ENCODE peak calls at places on chromosomes 13 and 19, in six cellular contexts. E is mucosa of descending colon; K is activated CD8-positive, alpha-beta memory T cell treated with anti-CD3 and anti-CD28 coated beads for 48 hours; J is left ventricle myocardium superior; N is left lung; P is WTC11. X is an unnamed sample.

GRCh38 chr19:15259900-15260299 is 27.7 kb upstream of the EPHX3 start:
- DNase-seq in P (no peak), E (no peak), K (no peak), J (no peak), N (peak), X (no peak)

GRCh38 chr13:99297330-99297729 is 9.9 kb downstream of the GPR183 start:
- DNase-seq in E (no peak), K (no peak), P (no peak), J (no peak), N (no peak), X (no peak)

GRCh38 chr13:98476538-98476966 is 100.4 kb downstream of the STK24 start:
- DNase-seq in P (no peak), N (peak), J (peak), E (peak), K (peak), X (peak)

GRCh38 chr19:54030895-54031586 is 32.7 kb downstream of the VSTM1 start:
- DNase-seq in P (no peak), N (no peak), E (no peak), J (no peak), K (no peak), X (no peak)

GRCh38 chr13:51818771-51819511 is 15.0 kb upstream of the DHRS12 start:
- DNase-seq in K (no peak), N (no peak), E (no peak), J (no peak), P (no peak), X (peak)

GRCh38 chr19:2083174-2083854 is 12.8 kb downstream of the MOB3A start:
- DNase-seq in N (peak), E (no peak), J (no peak), P (no peak), K (no peak), X (no peak)

GRCh38 chr13:31409678-31410356 is 210.0 kb downstream of the B3GLCT start:
- DNase-seq in K (no peak), N (no peak), J (no peak), E (no peak), P (no peak), X (no peak)

GRCh38 chr19:40512473-40513344 is 45.9 kb downstream of the SPTBN4 start:
- DNase-seq in N (no peak), J (peak), P (peak), E (no peak), K (no peak), X (no peak)

GRCh38 chr19:49333426-49334288 is 1.5 kb upstream of the CD37 start:
- DNase-seq in N (peak), J (peak), P (no peak), K (no peak), E (peak), X (no peak)

GRCh38 chr13:36297600-36298338 is at the start of gene CCDC169:
- DNase-seq in E (peak), N (peak), J (peak), K (peak), P (peak), X (peak)

GRCh38 chr13:40194204-40194806 is 472.1 kb downstream of the FOXO1 start:
- DNase-seq in P (no peak), E (no peak), J (no peak), K (no peak), N (no peak), X (no peak)

GRCh38 chr19:51227324-51227723 is 2.4 kb downstream of the CD33 start:
- DNase-seq in N (no peak), E (no peak), J (no peak), P (no peak), K (no peak), X (no peak)

GRCh38 chr19:30669329-30670010 is 297.3 kb downstream of the ZNF536 start:
- DNase-seq in J (peak), N (peak), P (peak), K (peak), E (peak), X (peak)

GRCh38 chr13:102847272-102848234 is 1.7 kb downstream of the ERCC5 start:
- DNase-seq in P (no peak), J (no peak), E (no peak), N (no peak), K (no peak), X (no peak)

GRCh38 chr19:2982983-2983350 is 5.6 kb downstream of the TLE6 start:
- DNase-seq in N (no peak), P (no peak), J (peak), E (peak), K (no peak), X (peak)

GRCh38 chr13:51726446-51727185 is 77.3 kb downstream of the DHRS12 start:
- DNase-seq in K (no peak), P (no peak), E (no peak), N (no peak), J (no peak), X (no peak)

GRCh38 chr13:51147732-51148131 is 36.7 kb upstream of the C13orf42 start:
- DNase-seq in K (no peak), E (no peak), P (no peak), N (no peak), J (no peak), X (no peak)

GRCh38 chr13:73945871-73946270 is 188.3 kb downstream of the KLF12 start:
- DNase-seq in J (peak), K (no peak), N (no peak), E (no peak), P (no peak), X (no peak)

GRCh38 chr19:38920529-38921419 is 8.8 kb upstream of the CCER2 start:
- DNase-seq in E (no peak), P (no peak), K (no peak), J (no peak), N (no peak), X (no peak)

GRCh38 chr13:52419080-52419479 is 13.1 kb upstream of the THSD1 start:
- DNase-seq in J (no peak), E (no peak), K (no peak), P (no peak), N (no peak), X (no peak)

GRCh38 chr19:18156841-18157464 is 4.0 kb downstream of the PIK3R2 start:
- DNase-seq in P (no peak), E (peak), K (no peak), N (peak), J (peak), X (peak)

GRCh38 chr13:106109391-106109791 is 426.1 kb downstream of the EFNB2 start:
- DNase-seq in N (no peak), P (no peak), K (no peak), E (no peak), J (no peak), X (no peak)

GRCh38 chr13:48162182-48162581 is 67.3 kb upstream of the MED4 start:
- DNase-seq in E (no peak), P (no peak), N (no peak), K (no peak), J (no peak), X (no peak)

GRCh38 chr13:100088648-100089601 is at the start of gene PCCA:
- DNase-seq in E (peak), P (peak), K (peak), N (peak), J (peak), X (peak)

GRCh38 chr13:41496420-41497234 is 39.3 kb downstream of the RGCC start:
- DNase-seq in J (no peak), E (no peak), K (no peak), N (no peak), P (no peak), X (peak)

GRCh38 chr13:59468396-59468795 is 695.3 kb downstream of the DIAPH3 start:
- DNase-seq in J (no peak), E (no peak), K (no peak), N (no peak), P (no peak), X (no peak)

GRCh38 chr13:78604782-78605611 is 1.6 kb upstream of the POU4F1 start:
- DNase-seq in J (no peak), N (no peak), K (no peak), E (no peak), P (peak), X (no peak)

GRCh38 chr19:43596842-43597461 is 557 bp downstream of the ZNF576 start:
- DNase-seq in P (no peak), J (no peak), E (peak), K (no peak), N (no peak), X (no peak)

GRCh38 chr13:99464441-99464949 is 36.8 kb upstream of the TM9SF2 start:
- DNase-seq in E (no peak), P (no peak), N (no peak), J (no peak), K (no peak), X (no peak)

GRCh38 chr19:58407658-58408151 is 744 bp upstream of the ZNF584 start:
- DNase-seq in E (no peak), J (no peak), P (no peak), K (no peak), N (no peak), X (no peak)

GRCh38 chr13:28531956-28532225 is 37.0 kb upstream of the FLT1 start:
- DNase-seq in J (no peak), E (no peak), K (no peak), N (no peak), P (no peak), X (no peak)

GRCh38 chr13:96816261-96816660 is 178.0 kb downstream of the OXGR1 start:
- DNase-seq in K (no peak), P (no peak), E (no peak), J (no peak), N (no peak), X (no peak)

GRCh38 chr13:114001331-114002008 is 27.6 kb upstream of the C13orf46 start:
- DNase-seq in E (peak), N (peak), P (no peak), K (no peak), J (peak), X (no peak)

X was measured in H4.